ENCODE peak calls at places on chromosome 5, in six cellular contexts. One of them, this sample, is unnamed. For H3K9me3 and H3K4me1, the result is how much of the 10 kb centered on the place peaks cover.

GRCh38 chr5:122816726-122817125 is 28.7 kb upstream of the SNX24 start:
- DNase-seq in left ventricle myocardium inferior: no peak
- DNase-seq in tibial artery: no peak
- DNase-seq in cardiac muscle cell: no peak
- DNase-seq in lung: no peak
- DNase-seq in tibial nerve: no peak
- DNase-seq in this sample: no peak

GRCh38 chr5:153122416-153122815 is 368.1 kb upstream of the GRIA1 start:
- DNase-seq in left ventricle myocardium inferior: no peak
- DNase-seq in tibial artery: no peak
- DNase-seq in cardiac muscle cell: no peak
- DNase-seq in lung: no peak
- DNase-seq in tibial nerve: no peak
- DNase-seq in this sample: no peak

GRCh38 chr5:15807248-15807647 is 307.3 kb downstream of the FBXL7 start:
- DNase-seq in left ventricle myocardium inferior: peak
- DNase-seq in tibial artery: no peak
- DNase-seq in cardiac muscle cell: no peak
- DNase-seq in lung: no peak
- DNase-seq in tibial nerve: no peak
- DNase-seq in this sample: no peak

GRCh38 chr5:1666812-1667588 is 132.6 kb downstream of the MRPL36 start:
- DNase-seq in left ventricle myocardium inferior: no peak
- DNase-seq in tibial artery: no peak
- DNase-seq in cardiac muscle cell: peak
- DNase-seq in lung: peak
- DNase-seq in tibial nerve: no peak
- DNase-seq in this sample: no peak

GRCh38 chr5:94376672-94377345 is 241.6 kb downstream of the KIAA0825 start:
- DNase-seq in left ventricle myocardium inferior: no peak
- DNase-seq in tibial artery: no peak
- DNase-seq in cardiac muscle cell: no peak
- DNase-seq in lung: no peak
- DNase-seq in tibial nerve: no peak
- DNase-seq in this sample: no peak

GRCh38 chr5:115455241-115455640 is 89.3 kb downstream of the FEM1C start:
- DNase-seq in left ventricle myocardium inferior: no peak
- DNase-seq in tibial artery: no peak
- DNase-seq in cardiac muscle cell: peak
- DNase-seq in lung: no peak
- DNase-seq in tibial nerve: no peak
- DNase-seq in this sample: no peak

GRCh38 chr5:54754420-54754819 is 231.0 kb downstream of the ESM1 start:
- DNase-seq in left ventricle myocardium inferior: no peak
- DNase-seq in tibial artery: no peak
- DNase-seq in cardiac muscle cell: no peak
- DNase-seq in lung: no peak
- DNase-seq in tibial nerve: no peak
- DNase-seq in this sample: no peak

GRCh38 chr5:149365418-149365817 is 7.6 kb downstream of the PCYOX1L start:
- DNase-seq in left ventricle myocardium inferior: no peak
- DNase-seq in tibial artery: no peak
- DNase-seq in cardiac muscle cell: no peak
- DNase-seq in lung: no peak
- DNase-seq in tibial nerve: no peak
- DNase-seq in this sample: no peak

GRCh38 chr5:152443935-152444334 is 38.9 kb upstream of the NMUR2 start:
- DNase-seq in left ventricle myocardium inferior: no peak
- DNase-seq in tibial artery: no peak
- DNase-seq in cardiac muscle cell: no peak
- DNase-seq in lung: no peak
- DNase-seq in tibial nerve: no peak
- DNase-seq in this sample: no peak

GRCh38 chr5:154446183-154447073 is 631 bp downstream of the SAP30L start:
- DNase-seq in left ventricle myocardium inferior: peak
- DNase-seq in tibial artery: peak
- DNase-seq in cardiac muscle cell: peak
- DNase-seq in lung: peak
- DNase-seq in tibial nerve: peak
- DNase-seq in this sample: peak

GRCh38 chr5:5619546-5619945 is 197.1 kb downstream of the ICE1 start:
- DNase-seq in left ventricle myocardium inferior: no peak
- DNase-seq in tibial artery: no peak
- DNase-seq in cardiac muscle cell: no peak
- DNase-seq in lung: no peak
- DNase-seq in tibial nerve: no peak
- DNase-seq in this sample: no peak

GRCh38 chr5:20215257-20215656 is 227.3 kb upstream of the CDH18 start:
- DNase-seq in left ventricle myocardium inferior: no peak
- DNase-seq in tibial artery: no peak
- DNase-seq in cardiac muscle cell: no peak
- DNase-seq in lung: no peak
- DNase-seq in tibial nerve: no peak
- DNase-seq in this sample: no peak

GRCh38 chr5:95937607-95938152 is 24.0 kb downstream of the ELL2 start:
- DNase-seq in left ventricle myocardium inferior: no peak
- DNase-seq in tibial artery: no peak
- DNase-seq in cardiac muscle cell: no peak
- DNase-seq in lung: no peak
- DNase-seq in tibial nerve: no peak
- DNase-seq in this sample: no peak

GRCh38 chr5:14147210-14147609 is 4.1 kb downstream of the TRIO start:
- DNase-seq in left ventricle myocardium inferior: no peak
- DNase-seq in tibial artery: no peak
- DNase-seq in cardiac muscle cell: no peak
- DNase-seq in lung: no peak
- DNase-seq in tibial nerve: no peak
- DNase-seq in this sample: no peak

GRCh38 chr5:2910401-2911175 is 159.1 kb upstream of the IRX2 start:
- DNase-seq in left ventricle myocardium inferior: no peak
- DNase-seq in tibial artery: no peak
- DNase-seq in cardiac muscle cell: no peak
- DNase-seq in lung: no peak
- DNase-seq in tibial nerve: no peak
- DNase-seq in this sample: no peak

GRCh38 chr5:2905741-2906140 is 154.3 kb upstream of the IRX2 start:
- DNase-seq in left ventricle myocardium inferior: no peak
- DNase-seq in tibial artery: peak
- DNase-seq in cardiac muscle cell: no peak
- DNase-seq in lung: no peak
- DNase-seq in tibial nerve: no peak
- DNase-seq in this sample: no peak

GRCh38 chr5:2909035-2909434 is 157.6 kb upstream of the IRX2 start:
- DNase-seq in left ventricle myocardium inferior: no peak
- DNase-seq in tibial artery: peak
- DNase-seq in cardiac muscle cell: no peak
- DNase-seq in lung: no peak
- DNase-seq in tibial nerve: no peak
- DNase-seq in this sample: no peak

GRCh38 chr5:2906302-2907090 is 155.0 kb upstream of the IRX2 start:
- DNase-seq in left ventricle myocardium inferior: no peak
- DNase-seq in tibial artery: peak
- DNase-seq in cardiac muscle cell: no peak
- DNase-seq in lung: no peak
- DNase-seq in tibial nerve: no peak
- DNase-seq in this sample: no peak

DNA sequence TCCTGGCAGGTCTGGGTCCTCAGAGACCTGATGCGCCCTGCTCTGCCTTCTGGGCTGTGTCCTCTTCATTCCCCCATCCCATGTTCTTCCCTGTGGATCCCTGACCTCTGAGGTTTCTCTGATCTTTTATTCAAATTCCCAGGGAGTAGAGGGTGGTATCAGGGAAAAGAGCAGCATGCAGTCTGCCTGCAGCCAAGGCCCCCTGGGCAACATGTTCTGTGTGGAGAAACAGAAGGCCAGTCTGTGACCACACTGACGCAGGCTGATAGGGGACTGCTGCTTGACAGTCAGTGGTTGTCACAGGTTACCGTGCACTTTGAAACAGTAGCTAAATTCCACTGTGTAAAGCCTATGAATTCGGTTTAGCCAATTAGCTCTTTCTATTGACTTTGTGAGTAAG is 156.6 kb upstream of the IRX2 start:
- DNase-seq in left ventricle myocardium inferior: no peak
- DNase-seq in tibial artery: peak
- DNase-seq in cardiac muscle cell: no peak
- DNase-seq in lung: no peak
- DNase-seq in tibial nerve: no peak
- DNase-seq in this sample: no peak
- H3K9me3 ChIP-seq in left ventricle myocardium inferior: under half
- H3K9me3 ChIP-seq in tibial artery: under half
- H3K9me3 ChIP-seq in cardiac muscle cell: under half
- H3K9me3 ChIP-seq in lung: under half
- H3K9me3 ChIP-seq in tibial nerve: under half
- H3K9me3 ChIP-seq in this sample: under half

DNA sequence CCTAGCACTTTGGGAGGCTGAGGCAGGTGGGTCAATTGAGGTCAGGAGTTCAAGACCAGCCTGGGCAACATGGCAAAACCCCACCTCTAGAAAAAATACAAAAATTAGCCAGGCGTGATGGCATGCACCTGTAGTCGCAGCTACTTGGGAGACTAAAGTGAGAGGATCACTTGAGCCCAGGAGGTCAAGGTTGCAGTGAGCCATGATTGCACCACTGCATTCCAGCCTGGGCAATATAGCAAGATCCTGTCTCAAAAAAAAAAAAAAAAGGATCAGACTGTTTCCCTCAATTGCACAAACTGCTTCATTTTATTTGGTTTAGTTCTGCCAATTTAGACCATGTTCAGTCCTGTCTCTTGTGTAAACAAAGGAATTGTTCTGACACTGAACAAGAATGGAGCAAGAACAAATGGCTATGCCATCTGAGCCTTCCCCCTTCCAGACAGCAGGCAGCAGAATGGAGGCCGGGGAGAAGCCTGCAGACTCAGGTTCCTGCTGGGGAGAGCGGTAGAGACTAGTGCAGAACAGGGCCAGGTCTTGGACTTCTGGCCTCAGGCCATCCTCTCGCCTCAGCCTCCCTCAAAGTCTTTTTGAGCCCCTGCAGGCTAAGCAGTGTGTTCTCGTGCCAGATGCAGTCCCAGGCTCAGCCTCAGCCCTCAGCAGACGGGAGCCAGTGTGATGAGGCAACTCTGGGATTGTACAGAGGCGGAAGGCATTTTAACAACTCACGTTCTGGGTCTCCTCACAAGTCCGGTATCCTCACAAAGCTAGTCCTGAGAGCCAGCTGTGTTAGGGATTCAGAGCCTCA is 18.2 kb downstream of the HNRNPH1 start:
- DNase-seq in left ventricle myocardium inferior: no peak
- DNase-seq in tibial artery: peak
- DNase-seq in cardiac muscle cell: no peak
- DNase-seq in lung: no peak
- DNase-seq in tibial nerve: no peak
- DNase-seq in this sample: no peak
- H3K4me1 ChIP-seq in left ventricle myocardium inferior: under half
- H3K4me1 ChIP-seq in tibial artery: under half
- H3K4me1 ChIP-seq in cardiac muscle cell: under half
- H3K4me1 ChIP-seq in lung: under half
- H3K4me1 ChIP-seq in tibial nerve: under half
- H3K4me1 ChIP-seq in this sample: under half

GRCh38 chr5:145408048-145408341 is 427.1 kb downstream of the PRELID2 start:
- DNase-seq in left ventricle myocardium inferior: no peak
- DNase-seq in tibial artery: no peak
- DNase-seq in cardiac muscle cell: no peak
- DNase-seq in lung: no peak
- DNase-seq in tibial nerve: no peak
- DNase-seq in this sample: no peak

GRCh38 chr5:145403959-145404358 is 431.2 kb downstream of the PRELID2 start:
- DNase-seq in left ventricle myocardium inferior: no peak
- DNase-seq in tibial artery: no peak
- DNase-seq in cardiac muscle cell: no peak
- DNase-seq in lung: no peak
- DNase-seq in tibial nerve: no peak
- DNase-seq in this sample: no peak

DNA sequence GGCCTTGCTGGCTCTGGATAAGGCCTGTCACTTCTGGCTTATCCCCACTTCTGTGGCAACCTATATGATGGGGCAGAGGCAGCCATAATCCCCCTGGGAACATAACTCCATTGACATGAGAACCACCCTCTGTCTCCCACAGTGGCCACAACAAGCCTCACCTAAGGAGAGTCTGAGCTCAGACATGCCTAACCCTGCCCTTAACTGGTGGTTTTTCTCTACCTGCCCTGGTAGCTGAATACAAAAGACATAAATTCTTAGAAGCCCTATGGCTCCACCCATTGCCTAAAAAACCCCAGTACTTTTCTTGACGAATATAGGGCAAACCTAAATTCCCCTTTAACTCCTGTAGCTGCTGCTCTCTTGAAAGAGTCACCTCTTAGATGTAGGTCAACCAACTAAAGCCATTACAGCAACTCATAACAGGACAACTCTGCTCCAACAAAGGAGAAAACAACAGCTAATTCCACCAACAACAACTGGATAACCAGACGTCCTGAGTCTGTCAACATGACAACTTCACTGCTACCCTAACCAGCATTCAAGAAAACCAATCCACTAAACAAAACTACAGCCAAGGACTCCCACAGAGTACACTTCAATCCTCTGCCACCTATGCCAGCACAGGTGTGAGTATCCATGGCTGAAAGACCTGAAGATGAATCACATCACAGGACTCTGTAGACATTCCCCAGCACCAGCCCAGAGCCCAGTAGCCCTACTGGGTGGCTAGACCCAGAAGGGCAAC is 427.7 kb downstream of the PRELID2 start:
- DNase-seq in left ventricle myocardium inferior: no peak
- DNase-seq in tibial artery: no peak
- DNase-seq in cardiac muscle cell: no peak
- DNase-seq in lung: no peak
- DNase-seq in tibial nerve: no peak
- DNase-seq in this sample: no peak
- H3K9me3 ChIP-seq in left ventricle myocardium inferior: half or more
- H3K9me3 ChIP-seq in tibial artery: under half
- H3K9me3 ChIP-seq in cardiac muscle cell: under half
- H3K9me3 ChIP-seq in lung: under half
- H3K9me3 ChIP-seq in tibial nerve: under half
- H3K9me3 ChIP-seq in this sample: under half

GRCh38 chr5:171999100-171999499 is 7.3 kb downstream of the FBXW11 start:
- DNase-seq in left ventricle myocardium inferior: no peak
- DNase-seq in tibial artery: no peak
- DNase-seq in cardiac muscle cell: no peak
- DNase-seq in lung: no peak
- DNase-seq in tibial nerve: no peak
- DNase-seq in this sample: no peak
- H3K4me1 ChIP-seq in left ventricle myocardium inferior: half or more
- H3K4me1 ChIP-seq in tibial artery: under half
- H3K4me1 ChIP-seq in cardiac muscle cell: under half
- H3K4me1 ChIP-seq in lung: under half
- H3K4me1 ChIP-seq in tibial nerve: under half
- H3K4me1 ChIP-seq in this sample: half or more

GRCh38 chr5:77767301-77767700 is 8.8 kb downstream of the TBCA start:
- DNase-seq in left ventricle myocardium inferior: no peak
- DNase-seq in tibial artery: no peak
- DNase-seq in cardiac muscle cell: no peak
- DNase-seq in lung: no peak
- DNase-seq in tibial nerve: no peak
- DNase-seq in this sample: no peak
- H3K9me3 ChIP-seq in left ventricle myocardium inferior: under half
- H3K9me3 ChIP-seq in tibial artery: under half
- H3K9me3 ChIP-seq in cardiac muscle cell: under half
- H3K9me3 ChIP-seq in lung: under half
- H3K9me3 ChIP-seq in tibial nerve: under half
- H3K9me3 ChIP-seq in this sample: under half